ENCODE peak calls at places on chromosomes 5 and 9, in six cellular contexts. S is IMR-90, K is neuronal stem cell, H is H9, D is H1, C is trophoblast cell. R is an unnamed sample.

GRCh38 chr9:74555625-74556024 is 58.5 kb downstream of the RORB start:
- DNase-seq in S (no peak), K (no peak), H (no peak), D (no peak), C (no peak), R (no peak)

GRCh38 chr9:109453210-109453842 is 44.8 kb downstream of the PTPN3 start:
- DNase-seq in S (peak), K (no peak), H (no peak), D (no peak), C (peak), R (peak)

GRCh38 chr9:133877327-133877726 is 114.8 kb downstream of the VAV2 start:
- DNase-seq in S (no peak), K (no peak), H (no peak), D (no peak), C (no peak), R (no peak)

GRCh38 chr5:180135128-180135955 is 63.8 kb upstream of the RNF130 start:
- DNase-seq in S (peak), K (no peak), H (no peak), D (no peak), C (no peak), R (no peak)

GRCh38 chr5:11026543-11026942 is 265.5 kb upstream of the DAP start:
- DNase-seq in S (no peak), K (no peak), H (no peak), D (no peak), C (no peak), R (no peak)

GRCh38 chr5:18968966-18969365 is 1019.0 kb downstream of the CDH18 start:
- DNase-seq in S (no peak), K (no peak), H (no peak), D (no peak), C (peak), R (peak)

GRCh38 chr5:169591636-169592035 is 8.1 kb downstream of the SPDL1 start:
- DNase-seq in S (peak), K (no peak), H (no peak), D (no peak), C (no peak), R (peak)

GRCh38 chr9:92726348-92726747 is 38.3 kb downstream of the BICD2 start:
- DNase-seq in S (no peak), K (no peak), H (no peak), D (no peak), C (no peak), R (no peak)

GRCh38 chr5:132714456-132715307 is 22.7 kb downstream of the KIF3A start:
- DNase-seq in S (peak), K (no peak), H (no peak), D (no peak), C (no peak), R (peak)

GRCh38 chr9:127608104-127608966 is 3.7 kb upstream of the STXBP1 start:
- DNase-seq in S (peak), K (peak), H (peak), D (peak), C (peak), R (peak)

GRCh38 chr5:141753971-141754713 is 72.1 kb upstream of the ARAP3 start:
- DNase-seq in S (peak), K (peak), H (peak), D (no peak), C (no peak), R (peak)

GRCh38 chr5:113358696-113359095 is 76.1 kb downstream of the TSSK1B start:
- DNase-seq in S (no peak), K (no peak), H (no peak), D (no peak), C (no peak), R (no peak)

GRCh38 chr5:172439785-172440480 is 14.4 kb downstream of the SH3PXD2B start:
- DNase-seq in S (no peak), K (no peak), H (no peak), D (no peak), C (peak), R (no peak)

GRCh38 chr5:80246995-80247729 is 8.7 kb downstream of the SERINC5 start:
- DNase-seq in S (peak), K (peak), H (peak), D (no peak), C (peak), R (peak)

GRCh38 chr5:96177303-96177869 is 215.7 kb upstream of the ELL2 start:
- DNase-seq in S (peak), K (no peak), H (no peak), D (no peak), C (peak), R (peak)

GRCh38 chr9:4117835-4118610 is 181.8 kb downstream of the GLIS3 start:
- DNase-seq in S (no peak), K (no peak), H (peak), D (peak), C (no peak), R (no peak)

GRCh38 chr5:36876965-36877666 is 547 bp downstream of the NIPBL start:
- DNase-seq in S (peak), K (peak), H (peak), D (no peak), C (peak), R (peak)

GRCh38 chr5:42547146-42547545 is 123.9 kb downstream of the GHR start:
- DNase-seq in S (peak), K (no peak), H (no peak), D (no peak), C (no peak), R (peak)

GRCh38 chr5:30926181-30926580 is 267.3 kb upstream of the CDH6 start:
- DNase-seq in S (no peak), K (no peak), H (no peak), D (no peak), C (no peak), R (no peak)

GRCh38 chr5:10459080-10460055 is 17.7 kb downstream of the ROPN1L start:
- DNase-seq in S (no peak), K (no peak), H (no peak), D (no peak), C (no peak), R (no peak)

GRCh38 chr5:172010278-172010677 is 3.8 kb upstream of the FBXW11 start:
- DNase-seq in S (no peak), K (no peak), H (no peak), D (no peak), C (no peak), R (peak)

GRCh38 chr9:38233343-38233742 is 159.2 kb upstream of the ALDH1B1 start:
- DNase-seq in S (no peak), K (no peak), H (no peak), D (no peak), C (no peak), R (no peak)

GRCh38 chr5:141260458-141261237 is 15.5 kb downstream of the PCDHB15 start:
- DNase-seq in S (peak), K (peak), H (no peak), D (no peak), C (no peak), R (peak)

GRCh38 chr5:111551569-111552275 is 39.4 kb upstream of the STARD4 start:
- DNase-seq in S (no peak), K (no peak), H (no peak), D (no peak), C (no peak), R (peak)

GRCh38 chr9:99931155-99931840 is 24.8 kb downstream of the STX17 start:
- DNase-seq in S (peak), K (no peak), H (no peak), D (no peak), C (no peak), R (no peak)

GRCh38 chr9:121744002-121744686 is 92.7 kb downstream of the DAB2IP start:
- DNase-seq in S (peak), K (no peak), H (peak), D (no peak), C (peak), R (peak)

GRCh38 chr5:113162770-113163169 is 186.2 kb downstream of the DCP2 start:
- DNase-seq in S (peak), K (no peak), H (no peak), D (no peak), C (no peak), R (peak)

DNA sequence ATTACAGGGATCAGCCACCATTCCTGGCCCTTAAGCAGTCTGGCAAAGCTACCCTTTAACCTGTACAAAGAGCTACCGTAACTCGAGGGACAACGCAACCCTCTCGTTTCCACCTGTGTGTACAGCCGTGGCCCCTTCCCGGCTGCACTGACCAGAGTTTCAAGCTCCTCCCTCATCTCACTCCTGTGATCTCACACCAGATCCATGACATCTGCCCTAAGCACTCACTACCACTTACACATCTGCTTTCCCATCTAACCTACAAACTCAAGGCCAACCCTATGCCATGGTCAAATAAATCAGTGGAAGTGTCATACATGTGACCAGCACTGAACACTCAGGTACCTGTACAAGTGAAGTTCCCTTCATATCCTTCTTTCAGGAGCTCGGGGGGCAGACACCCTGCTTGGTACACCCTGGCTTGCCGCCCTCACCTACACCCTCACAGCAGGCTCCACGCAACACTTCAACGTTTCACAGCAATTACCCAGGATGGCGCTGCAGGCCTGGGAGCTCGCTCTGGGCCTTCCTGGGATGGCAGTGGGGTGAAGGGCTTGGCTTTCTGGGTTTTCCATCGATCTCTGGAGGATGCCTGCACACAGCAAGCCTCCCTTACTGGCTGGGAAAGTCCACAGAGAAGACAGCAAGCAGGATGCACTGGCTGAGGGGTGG is 61.7 kb downstream of the PRRT1B start:
- DNase-seq in S (no peak), K (no peak), H (no peak), D (no peak), C (no peak), R (no peak)
- H3K14ac ChIP-seq in S (peak), K (no peak), H (peak), D (no peak), C (no peak), R (no peak)

GRCh38 chr9:77097335-77097734 is 77.9 kb downstream of the FOXB2 start:
- DNase-seq in S (no peak), K (no peak), H (no peak), D (no peak), C (no peak), R (no peak)

GRCh38 chr9:77094150-77094549 is 74.7 kb downstream of the FOXB2 start:
- DNase-seq in S (no peak), K (no peak), H (no peak), D (no peak), C (no peak), R (no peak)

GRCh38 chr9:77087506-77087905 is 68.1 kb downstream of the FOXB2 start:
- DNase-seq in S (no peak), K (no peak), H (no peak), D (no peak), C (no peak), R (no peak)

DNA sequence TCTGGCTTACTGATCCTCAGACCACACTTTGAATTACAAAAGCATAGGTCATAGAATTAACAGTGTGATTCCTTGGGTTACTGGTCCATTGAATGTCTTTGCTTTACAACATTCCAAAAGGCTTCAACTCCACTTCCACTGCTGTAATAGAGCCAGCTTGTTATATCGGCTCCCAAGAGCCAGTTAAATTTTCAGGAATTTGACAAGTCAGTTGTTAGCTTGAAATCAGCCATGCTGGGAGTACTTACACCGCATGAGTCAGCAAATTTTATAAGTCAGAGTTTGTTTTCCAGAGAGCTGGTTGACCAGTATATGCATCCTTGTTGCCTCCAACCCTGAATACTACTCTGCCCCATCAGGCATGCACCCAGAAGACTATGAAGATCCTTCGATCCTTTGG is 73.1 kb downstream of the FOXB2 start:
- DNase-seq in S (no peak), K (no peak), H (no peak), D (no peak), C (no peak), R (no peak)
- H3K18ac ChIP-seq in S (no peak), K (no peak), H (no peak), D (no peak), C (no peak), R (no peak)

DNA sequence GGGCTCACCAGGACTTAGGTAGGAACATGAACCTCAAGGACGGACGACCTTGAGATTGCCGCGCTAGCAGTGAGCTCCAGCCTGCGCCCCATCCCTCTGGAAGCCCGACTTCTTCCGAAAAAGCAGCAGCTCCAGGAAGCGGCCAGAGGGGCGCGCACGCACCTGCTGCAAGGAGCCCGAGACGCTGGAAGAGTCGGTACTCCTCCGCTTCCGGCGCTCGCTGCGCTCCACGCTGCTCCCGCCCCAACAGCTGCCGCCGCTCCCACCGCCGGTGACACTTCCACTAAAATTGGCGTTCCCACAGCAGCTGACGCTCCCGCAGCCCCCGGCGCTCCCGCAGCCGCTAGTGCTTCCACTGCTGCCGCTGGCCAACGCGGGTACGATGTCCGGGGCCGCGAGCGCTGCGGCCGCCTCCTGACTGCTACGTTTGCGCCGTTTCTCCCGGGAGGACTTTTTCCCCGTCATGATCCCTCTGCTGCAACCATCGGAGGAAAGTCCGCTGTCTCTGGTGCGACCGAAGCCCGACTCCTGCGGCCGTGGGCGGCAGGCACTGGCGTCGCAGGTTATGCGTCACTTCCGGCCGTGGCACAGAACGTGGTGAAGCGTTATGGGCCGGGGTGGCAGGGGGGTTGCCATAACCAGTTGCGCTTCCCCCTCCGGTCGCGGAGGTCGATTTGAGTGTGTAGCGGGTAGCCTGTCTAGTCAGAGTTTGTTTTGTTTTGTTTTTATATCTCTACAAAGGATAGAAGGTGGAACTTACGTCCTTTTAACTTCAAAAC is at the start of gene CAAP1:
- DNase-seq in S (peak), K (peak), H (peak), D (peak), C (peak), R (peak)
- H4K8ac ChIP-seq in S (peak), K (peak), H (no peak), D (peak), C (peak), R (peak)

GRCh38 chr9:84366683-84367082 is 26.1 kb upstream of the SLC28A3 start:
- DNase-seq in S (no peak), K (no peak), H (no peak), D (no peak), C (no peak), R (no peak)
- H3K14ac ChIP-seq in S (no peak), K (peak), H (no peak), D (no peak), C (no peak), R (peak)

GRCh38 chr9:135087899-135088347 is 455 bp downstream of the OLFM1 start:
- DNase-seq in S (no peak), K (no peak), H (no peak), D (no peak), C (no peak), R (no peak)
- H3K18ac ChIP-seq in S (no peak), K (no peak), H (no peak), D (no peak), C (no peak), R (no peak)

GRCh38 chr9:81032831-81033230 is 656.5 kb downstream of the TLE1 start:
- DNase-seq in S (peak), K (no peak), H (no peak), D (no peak), C (no peak), R (peak)
- H4K8ac ChIP-seq in S (no peak), K (no peak), H (no peak), D (no peak), C (no peak), R (no peak)

DNA sequence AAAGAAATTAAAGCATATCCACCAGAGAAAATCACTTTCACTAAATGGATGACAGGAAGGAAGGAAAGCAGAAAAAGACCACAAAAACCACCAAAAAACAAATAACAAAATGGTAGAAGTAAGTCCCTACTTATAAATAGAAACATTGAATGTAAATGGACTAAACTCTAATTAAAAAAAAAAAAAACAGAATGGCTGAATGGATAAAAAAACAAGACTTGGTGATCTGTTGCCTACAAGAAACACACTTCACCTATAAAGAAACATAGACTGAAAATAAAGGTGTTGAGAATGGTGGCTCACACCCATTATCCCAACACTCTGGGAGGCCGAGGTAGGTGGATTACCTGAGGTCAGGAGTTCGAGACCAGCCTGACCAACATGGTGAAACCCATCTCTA is 122.9 kb downstream of the HMHB1 start:
- DNase-seq in S (no peak), K (no peak), H (no peak), D (no peak), C (no peak), R (no peak)
- H3K14ac ChIP-seq in S (no peak), K (no peak), H (no peak), D (no peak), C (no peak), R (no peak)

GRCh38 chr5:87803352-87803751 is 390.6 kb upstream of the CCNH start:
- DNase-seq in S (no peak), K (no peak), H (no peak), D (no peak), C (no peak), R (no peak)
- H3K18ac ChIP-seq in S (no peak), K (no peak), H (no peak), D (no peak), C (no peak), R (no peak)

R was measured in mesenchymal stem cell.